ENCODE peak calls at places on chromosomes 11 and 22, in five cellular contexts. C, J, L, Q and B are unnamed samples.
A peak's percentile ranks its signal among the peaks of the same experiment; 100 is the strongest.

GRCh38 chr11:75022289-75022688 is 33.6 kb downstream of the NEU3 start:
- DNase-seq in L (no peak), J (no peak), C (peak; percentile 18), Q (no peak), B (no peak)

GRCh38 chr22:27731621-27732020 is 69.9 kb downstream of the MN1 start:
- DNase-seq in Q (no peak), L (no peak), C (no peak), J (no peak), B (no peak)

GRCh38 chr11:117219455-117219854 is 12.4 kb downstream of the PCSK7 start:
- DNase-seq in Q (no peak), C (no peak), J (peak; percentile 13), L (no peak), B (no peak)

GRCh38 chr22:19105456-19105855 is 16.8 kb downstream of the DGCR2 start:
- DNase-seq in L (no peak), J (peak; percentile 15), C (no peak), Q (no peak), B (no peak)

GRCh38 chr11:64348611-64349387 is 8.8 kb downstream of the CCDC88B start:
- DNase-seq in Q (no peak), C (no peak), J (no peak), L (no peak), B (no peak)

GRCh38 chr11:122578168-122578825 is 77.2 kb upstream of the UBASH3B start:
- DNase-seq in L (no peak), C (peak; percentile 18), J (no peak), Q (no peak), B (no peak)

GRCh38 chr11:15308840-15309239 is 194.1 kb downstream of the INSC start:
- DNase-seq in J (no peak), L (no peak), C (no peak), Q (no peak), B (no peak)

GRCh38 chr11:71498091-71498490 is 29.0 kb upstream of the KRTAP5-7 start:
- DNase-seq in Q (no peak), L (no peak), J (no peak), C (no peak), B (no peak)

GRCh38 chr22:28143961-28144745 is 225.1 kb upstream of the PITPNB start:
- DNase-seq in C (no peak), L (no peak), J (no peak), Q (no peak), B (no peak)

GRCh38 chr11:73393479-73394415 is 17.5 kb downstream of the RELT start:
- DNase-seq in C (peak; percentile 69), Q (peak; percentile 67), L (no peak), J (peak; percentile 82), B (peak; percentile 88)

GRCh38 chr22:29710922-29711593 is 8.7 kb upstream of the CABP7 start:
- DNase-seq in C (no peak), L (no peak), Q (no peak), J (peak; percentile 93), B (no peak)

GRCh38 chr11:46438211-46438610 is 46.6 kb upstream of the CHRM4 start:
- DNase-seq in J (no peak), C (no peak), Q (no peak), L (no peak), B (no peak)

GRCh38 chr11:44759743-44760476 is 33.1 kb downstream of the TSPAN18 start:
- DNase-seq in Q (no peak), C (no peak), J (peak; percentile 10), L (no peak), B (no peak)

GRCh38 chr11:117664897-117665296 is 132.1 kb downstream of the DSCAML1 start:
- DNase-seq in J (peak; percentile 19), L (no peak), Q (no peak), C (no peak), B (no peak)

GRCh38 chr11:131979364-131979763 is 608.9 kb downstream of the NTM start:
- DNase-seq in L (no peak), J (no peak), C (no peak), Q (no peak), B (no peak)

GRCh38 chr11:11836676-11837231 is 5.0 kb upstream of the USP47 start:
- DNase-seq in C (no peak), L (no peak), J (no peak), Q (no peak), B (no peak)

GRCh38 chr22:40499187-40499753 is 128.9 kb downstream of the SGSM3 start:
- DNase-seq in Q (peak; percentile 57), L (no peak), C (peak; percentile 94), J (peak; percentile 58), B (peak; percentile 48)

GRCh38 chr22:31915499-31916065 is 28.8 kb upstream of the YWHAH start:
- DNase-seq in C (no peak), L (no peak), J (no peak), Q (no peak), B (no peak)

GRCh38 chr22:36644333-36644757 is 59.2 kb downstream of the CACNG2 start:
- DNase-seq in C (peak; percentile 91), L (no peak), Q (peak; percentile 72), J (peak; percentile 55), B (peak; percentile 39)

GRCh38 chr11:824292-824880 is 3.3 kb upstream of the CRACR2B start:
- DNase-seq in J (no peak), L (no peak), Q (no peak), C (no peak), B (no peak)

GRCh38 chr22:29108137-29108536 is 35.3 kb downstream of the KREMEN1 start:
- DNase-seq in C (peak; percentile 83), J (no peak), L (no peak), Q (peak; percentile 56), B (no peak)

GRCh38 chr11:123219066-123219697 is 24.1 kb upstream of the CLMP start:
- DNase-seq in Q (no peak), C (no peak), L (no peak), J (no peak), B (no peak)

GRCh38 chr11:116911981-116912734 is 74.7 kb upstream of the APOA1 start:
- DNase-seq in L (no peak), C (no peak), J (no peak), Q (no peak), B (no peak)

DNA sequence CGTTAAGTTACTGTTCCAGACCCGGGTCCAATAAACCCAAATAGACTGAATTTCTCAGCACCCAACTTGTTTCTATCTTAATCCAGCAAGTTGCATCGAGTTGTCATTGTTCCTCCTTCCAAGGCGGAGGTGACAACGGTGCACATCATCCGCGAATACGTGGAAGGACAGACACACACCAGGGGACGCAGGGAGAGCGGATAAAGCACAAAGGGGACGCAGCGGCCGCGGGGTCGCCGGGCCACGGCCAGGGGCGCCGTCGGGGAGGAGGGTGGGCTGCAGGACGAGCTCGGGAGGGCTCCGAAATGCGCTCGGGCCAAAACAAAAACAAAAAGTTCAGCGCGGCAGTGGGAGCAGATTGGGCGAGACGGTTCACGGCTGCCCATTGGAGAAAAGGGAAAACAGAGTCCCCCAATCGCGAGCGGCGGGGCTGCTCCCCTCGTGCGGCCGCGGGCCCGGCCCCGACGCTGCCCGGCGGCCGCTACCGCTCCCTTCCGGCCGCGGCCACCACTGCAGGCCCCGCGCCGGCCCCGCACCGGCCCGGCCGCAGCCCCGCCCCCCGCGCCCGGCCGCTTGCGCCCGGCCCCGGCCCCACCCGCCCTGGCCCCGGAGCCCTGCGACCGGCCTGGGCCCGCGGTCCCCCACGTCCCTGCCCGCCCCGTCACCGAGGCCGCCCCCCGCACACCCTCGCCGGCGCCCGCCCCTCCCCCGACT is 518 bp downstream of the KMT5B start:
- DNase-seq in J (peak; percentile 82), L (no peak), C (peak; percentile 21), Q (peak; percentile 75), B (peak; percentile 89)
- TF ChIP-seq CTCF in J (peak; percentile 32), L (peak; percentile 48), C (no peak), Q (peak; percentile 65), B (peak; percentile 40)

GRCh38 chr11:134271978-134272377 is 4.2 kb upstream of the GLB1L3 start:
- DNase-seq in C (no peak), J (no peak), L (no peak), Q (no peak), B (no peak)

GRCh38 chr11:134272381-134273316 is 3.5 kb upstream of the GLB1L3 start:
- DNase-seq in Q (no peak), C (no peak), L (no peak), J (no peak), B (no peak)

GRCh38 chr11:134267966-134268365 is 8.2 kb upstream of the GLB1L3 start:
- DNase-seq in C (no peak), L (no peak), Q (no peak), J (no peak), B (no peak)

GRCh38 chr11:134267466-134267865 is 8.7 kb upstream of the GLB1L3 start:
- DNase-seq in J (no peak), C (peak; percentile 35), Q (no peak), L (no peak), B (no peak)

DNA sequence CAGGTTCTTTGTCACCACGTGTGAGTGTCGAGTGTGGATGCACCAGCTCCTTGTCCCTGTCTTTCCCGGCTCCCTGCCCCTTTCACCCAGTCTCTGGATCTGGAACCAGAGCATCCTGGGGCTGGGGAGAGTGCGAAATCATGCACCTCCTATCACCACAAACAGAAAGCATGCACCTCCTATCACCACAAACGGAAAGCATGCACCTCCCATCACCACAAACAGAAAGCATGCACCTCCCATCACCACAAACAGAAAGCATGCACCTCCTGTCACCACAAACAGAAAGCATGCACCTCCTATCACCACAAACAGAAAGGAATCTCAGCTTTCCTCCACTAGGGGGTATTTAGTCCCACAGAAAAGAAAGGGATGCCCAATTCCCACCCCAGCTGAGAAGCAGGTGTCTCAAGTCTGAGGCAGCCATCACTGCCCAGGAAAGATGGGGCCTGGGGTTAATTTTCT is 5.9 kb upstream of the GLB1L3 start:
- DNase-seq in J (no peak), C (no peak), L (no peak), Q (no peak), B (no peak)
- TF ChIP-seq CTCF in J (no peak), C (no peak), L (no peak), Q (no peak), B (no peak)

GRCh38 chr22:46931414-46931813 is 169.0 kb downstream of the TBC1D22A start:
- DNase-seq in L (no peak), C (peak; percentile 35), Q (peak; percentile 21), J (no peak), B (no peak)
- TF ChIP-seq CTCF in L (no peak), C (peak; percentile 31), Q (no peak), J (no peak), B (no peak)

DNA sequence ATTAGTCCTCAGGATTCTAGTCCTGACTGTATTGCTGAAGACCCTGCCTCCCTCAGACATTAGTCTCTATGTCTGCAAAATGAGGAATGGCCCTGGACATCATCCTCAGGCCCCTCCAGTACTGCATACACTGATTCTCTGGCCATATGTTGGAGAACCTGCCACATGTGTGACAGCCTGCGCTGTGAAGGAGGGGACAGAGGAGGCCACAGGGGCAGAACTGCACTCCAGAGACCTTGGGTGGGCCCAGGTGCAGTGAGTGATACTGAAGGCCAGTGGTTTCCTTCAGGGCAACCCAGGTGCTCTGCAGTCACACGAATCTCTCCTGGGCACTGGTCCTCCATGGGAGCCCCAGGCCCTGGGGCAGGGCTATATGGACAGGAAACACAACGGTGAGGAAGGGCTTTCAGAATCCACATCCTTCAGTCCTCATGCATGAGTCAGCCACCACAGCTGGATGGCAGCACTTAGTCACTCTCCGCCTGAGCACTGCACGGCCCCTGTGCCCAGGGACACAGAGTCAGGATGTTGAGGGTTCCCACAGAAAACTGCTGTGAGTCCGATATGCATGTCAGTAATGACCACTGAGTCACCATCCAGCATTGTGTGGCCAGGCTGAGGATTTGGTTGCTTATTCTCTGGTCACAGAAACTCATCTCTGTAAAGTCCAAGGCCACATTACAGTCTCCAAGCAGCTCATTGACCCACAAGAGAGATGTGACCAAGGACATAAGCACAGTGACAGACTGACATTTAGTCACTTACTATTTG is 39.7 kb downstream of the ME3 start:
- DNase-seq in L (peak; percentile 35), Q (peak; percentile 87), J (peak; percentile 91), C (peak; percentile 96), B (no peak)
- TF ChIP-seq CTCF in L (no peak), Q (no peak), J (peak; percentile 33), C (peak; percentile 47), B (no peak)